ENCODE peak calls at places on chromosomes 7 and 10, in four cellular contexts. K is adrenal gland, R is right cardiac atrium, X is small intestine. E is an unnamed sample. For H3K27me3, the result is how much of the 10 kb centered on the place peaks cover.

GRCh38 chr7:151615058-151615457 is 95.4 kb upstream of the RHEB start:
- DNase-seq in K (no peak), R (no peak), X (no peak), E (no peak)

GRCh38 chr10:90856964-90857634 is 740 bp downstream of the HTR7 start:
- DNase-seq in K (no peak), R (peak), X (no peak), E (no peak)

GRCh38 chr7:103988468-103989199 is 824 bp downstream of the RELN start:
- DNase-seq in K (no peak), R (no peak), X (no peak), E (no peak)

GRCh38 chr10:111523016-111523415 is 446.2 kb downstream of the ADRA2A start:
- DNase-seq in K (no peak), R (no peak), X (no peak), E (no peak)

GRCh38 chr10:4763960-4764428 is 62.0 kb upstream of the AKR1E2 start:
- DNase-seq in K (no peak), R (no peak), X (no peak), E (no peak)

GRCh38 chr7:50197547-50197946 is 104.5 kb upstream of the ZPBP start:
- DNase-seq in K (peak), R (no peak), X (no peak), E (no peak)

GRCh38 chr7:104137971-104138370 is 69.8 kb downstream of the ORC5 start:
- DNase-seq in K (no peak), R (no peak), X (no peak), E (no peak)

GRCh38 chr7:30079880-30080279 is 51.7 kb downstream of the PLEKHA8 start:
- DNase-seq in K (no peak), R (no peak), X (no peak), E (no peak)

GRCh38 chr7:391961-392524 is 102.1 kb downstream of the FOXL3 start:
- DNase-seq in K (no peak), R (no peak), X (no peak), E (no peak)

GRCh38 chr10:45008524-45009161 is 7.9 kb downstream of the ZNF22 start:
- DNase-seq in K (no peak), R (no peak), X (peak), E (no peak)

GRCh38 chr10:99619851-99620712 is at the start of gene SLC25A28:
- DNase-seq in K (peak), R (peak), X (peak), E (peak)

GRCh38 chr7:67438174-67438837 is 441.7 kb downstream of the TYW1 start:
- DNase-seq in K (no peak), R (no peak), X (no peak), E (no peak)

GRCh38 chr7:138161600-138162081 is 85.4 kb downstream of the AKR1D1 start:
- DNase-seq in K (peak), R (peak), X (peak), E (peak)

GRCh38 chr7:128410092-128410665 is 397 bp upstream of the IMPDH1 start:
- DNase-seq in K (peak), R (peak), X (no peak), E (peak)

GRCh38 chr7:143096146-143096545 is 35.7 kb upstream of the PIP start:
- DNase-seq in K (no peak), R (no peak), X (no peak), E (no peak)

GRCh38 chr10:92594194-92594593 is 1.3 kb downstream of the KIF11 start:
- DNase-seq in K (no peak), R (no peak), X (peak), E (no peak)

DNA sequence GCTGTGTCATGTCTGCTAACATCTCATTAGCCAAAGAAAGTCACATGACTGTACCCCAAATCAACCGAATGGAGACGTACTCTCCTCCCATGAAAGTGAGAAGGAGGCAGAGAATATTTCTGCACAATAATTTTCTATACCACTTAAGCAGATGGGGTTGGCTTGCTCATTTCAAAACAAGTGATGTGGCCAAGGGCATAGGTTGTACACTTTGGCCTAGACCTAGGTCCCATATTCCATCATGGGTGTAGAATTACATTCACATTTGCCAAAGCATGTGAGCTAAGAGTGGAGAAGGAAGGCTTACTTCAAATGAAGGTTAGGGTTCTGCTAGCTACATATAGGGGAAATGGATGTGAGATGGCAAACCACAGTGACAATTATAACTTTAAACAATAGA is 83.0 kb downstream of the ZNF365 start:
- DNase-seq in K (no peak), R (no peak), X (no peak), E (no peak)
- H3K27ac ChIP-seq in K (no peak), R (no peak), X (no peak), E (no peak)

GRCh38 chr7:155349601-155350331 is 52.1 kb downstream of the INSIG1 start:
- DNase-seq in K (no peak), R (no peak), X (no peak), E (no peak)
- H3K27me3 ChIP-seq in K (under half), R (under half), X (under half), E (under half)

DNA sequence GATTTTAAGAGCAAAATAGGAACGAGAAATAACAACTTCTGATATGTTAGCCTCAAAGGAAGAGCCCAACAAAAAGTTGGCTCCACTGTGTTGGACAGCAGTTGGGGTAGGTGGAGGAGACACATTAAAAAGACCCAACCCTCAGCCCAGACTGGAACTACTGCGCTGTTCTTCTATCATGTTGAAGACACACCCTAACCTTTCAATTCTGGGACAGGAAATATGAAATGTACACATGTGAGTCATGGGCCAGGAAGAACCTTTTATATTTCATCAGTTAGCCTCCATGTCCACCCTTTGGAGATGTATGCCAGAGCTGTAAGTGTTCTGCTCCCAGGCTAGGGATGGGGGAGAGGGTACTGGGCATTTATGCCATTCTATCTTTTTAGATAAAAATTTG is 22.1 kb downstream of the CLDN12 start:
- DNase-seq in K (no peak), R (no peak), X (peak), E (no peak)
- H3K27ac ChIP-seq in K (no peak), R (no peak), X (no peak), E (no peak)

DNA sequence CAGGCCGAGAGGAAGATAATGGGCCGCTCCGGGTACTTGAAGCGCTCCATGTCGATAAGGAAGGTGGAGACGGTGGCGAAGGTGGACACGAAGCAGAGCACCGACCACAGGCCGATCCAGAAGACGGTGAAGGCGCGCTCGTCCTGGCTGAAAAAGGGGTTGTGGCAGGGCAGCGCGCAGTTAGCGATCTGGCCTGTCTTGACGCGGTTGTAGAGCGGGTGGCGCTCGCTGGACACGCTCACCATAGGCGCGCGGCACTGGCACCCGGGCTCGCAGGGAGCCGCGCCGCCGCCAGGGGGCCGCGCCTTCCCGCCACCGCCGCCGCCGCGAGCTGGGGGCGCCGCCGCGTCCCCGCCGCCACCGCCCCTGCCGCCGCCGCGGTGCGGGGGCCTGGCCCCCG is 1.6 kb downstream of the FZD8 start:
- DNase-seq in K (peak), R (peak), X (peak), E (peak)
- H3K27me3 ChIP-seq in K (under half), R (under half), X (under half), E (under half)

GRCh38 chr10:62386401-62387320 is 12.5 kb downstream of the ZNF365 start:
- DNase-seq in K (no peak), R (no peak), X (no peak), E (no peak)

GRCh38 chr10:62382831-62383230 is 8.7 kb downstream of the ZNF365 start:
- DNase-seq in K (no peak), R (no peak), X (no peak), E (no peak)

GRCh38 chr10:62384447-62385081 is 10.4 kb downstream of the ZNF365 start:
- DNase-seq in K (no peak), R (no peak), X (no peak), E (no peak)

GRCh38 chr10:62381385-62382102 is 7.4 kb downstream of the ZNF365 start:
- DNase-seq in K (no peak), R (no peak), X (no peak), E (no peak)

GRCh38 chr10:62384057-62384446 is 9.9 kb downstream of the ZNF365 start:
- DNase-seq in K (no peak), R (no peak), X (peak), E (no peak)
- H3K27ac ChIP-seq in K (no peak), R (no peak), X (no peak), E (no peak)

DNA sequence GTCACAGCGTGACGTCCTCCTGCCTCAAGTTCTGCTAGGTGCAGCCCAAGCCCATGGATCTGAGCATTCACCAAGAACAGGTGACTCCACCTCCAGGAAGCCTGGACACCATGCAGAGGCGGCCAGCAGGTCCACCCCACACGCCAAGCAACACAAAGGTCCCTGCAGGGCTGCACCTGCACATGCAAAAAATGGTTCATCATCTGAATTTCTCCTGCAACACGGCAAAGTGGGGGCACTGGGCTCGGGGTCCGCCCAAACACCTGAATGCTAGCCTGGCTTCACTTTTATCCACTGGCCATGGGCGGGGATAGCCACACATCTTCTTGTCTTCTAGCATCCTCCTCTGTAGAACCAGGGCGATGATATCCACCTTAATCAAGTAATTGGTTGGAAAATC is 28.9 kb downstream of the CNPY1 start:
- DNase-seq in K (no peak), R (no peak), X (no peak), E (no peak)
- H3K27me3 ChIP-seq in K (under half), R (under half), X (under half), E (half or more)

GRCh38 chr10:43857206-43857952 is 208.7 kb upstream of the ZNF32 start:
- DNase-seq in K (no peak), R (peak), X (no peak), E (no peak)
- H3K27ac ChIP-seq in K (no peak), R (peak), X (no peak), E (no peak)